ENCODE peak calls at places on chromosome 5, in eight cellular contexts. V is fibroblast of villous mesenchyme, S is foreskin fibroblast, A is stomach, G is keratinocyte, N is HepG2, F is left ventricle myocardium inferior, U is WTC11. Z is an unnamed sample.

GRCh38 chr5:14143843-14144585 is 872 bp downstream of the TRIO start:
- DNase-seq in V (no peak), S (peak; percentile 24), A (peak; percentile 43), G (no peak), N (no peak), F (peak; percentile 49), U (peak; percentile 42), Z (peak; percentile 53)

GRCh38 chr5:65483474-65484346 is 2.0 kb upstream of the ADAMTS6 start:
- DNase-seq in V (peak; percentile 85), S (peak; percentile 56), A (no peak), G (peak; percentile 23), N (peak; percentile 63), F (no peak), U (no peak), Z (no peak)

GRCh38 chr5:143775258-143775657 is 36.7 kb upstream of the HMHB1 start:
- DNase-seq in V (peak; percentile 40), S (peak; percentile 29), A (no peak), G (no peak), N (no peak), F (no peak), U (no peak), Z (no peak)

GRCh38 chr5:32936329-32936728 is 225.2 kb downstream of the NPR3 start:
- DNase-seq in V (no peak), S (no peak), A (no peak), G (no peak), N (no peak), F (no peak), U (no peak), Z (no peak)

GRCh38 chr5:62671479-62671878 is 92.9 kb downstream of the LRRC70 start:
- DNase-seq in V (no peak), S (no peak), A (no peak), G (no peak), N (no peak), F (no peak), U (no peak), Z (no peak)

GRCh38 chr5:23007226-23007625 is 154.1 kb upstream of the CDH12 start:
- DNase-seq in V (peak; percentile 37), S (no peak), A (no peak), G (no peak), N (no peak), F (no peak), U (no peak), Z (no peak)

GRCh38 chr5:134580001-134580460 is 52.6 kb downstream of the SAR1B start:
- DNase-seq in V (no peak), S (no peak), A (no peak), G (no peak), N (no peak), F (no peak), U (no peak), Z (no peak)

GRCh38 chr5:171365351-171365750 is 22.3 kb upstream of the NPM1 start:
- DNase-seq in V (peak; percentile 32), S (no peak), A (no peak), G (no peak), N (peak; percentile 15), F (no peak), U (peak; percentile 34), Z (no peak)

GRCh38 chr5:119274767-119275130 is 81.1 kb upstream of the TNFAIP8 start:
- DNase-seq in V (peak; percentile 17), S (peak; percentile 57), A (no peak), G (peak; percentile 64), N (no peak), F (no peak), U (no peak), Z (no peak)

GRCh38 chr5:169009171-169009570 is 291.8 kb downstream of the SLIT3 start:
- DNase-seq in V (peak; percentile 16), S (peak; percentile 37), A (no peak), G (no peak), N (no peak), F (no peak), U (no peak), Z (no peak)

GRCh38 chr5:103452666-103453065 is 109.9 kb downstream of the NUDT12 start:
- DNase-seq in V (no peak), S (peak; percentile 58), A (no peak), G (no peak), N (no peak), F (no peak), U (no peak), Z (no peak)

GRCh38 chr5:59790399-59791130 is 103.0 kb downstream of the PDE4D start:
- DNase-seq in V (peak; percentile 41), S (no peak), A (no peak), G (no peak), N (no peak), F (no peak), U (no peak), Z (no peak)

GRCh38 chr5:395156-395920 is 47.6 kb upstream of the EXOC3 start:
- DNase-seq in V (peak; percentile 88), S (peak; percentile 98), A (peak; percentile 23), G (no peak), N (no peak), F (no peak), U (no peak), Z (no peak)

GRCh38 chr5:65803699-65804426 is 81.9 kb downstream of the NLN start:
- DNase-seq in V (peak; percentile 38), S (no peak), A (no peak), G (no peak), N (no peak), F (no peak), U (no peak), Z (no peak)

GRCh38 chr5:145062280-145062679 is 772.9 kb downstream of the PRELID2 start:
- DNase-seq in V (no peak), S (no peak), A (no peak), G (no peak), N (no peak), F (no peak), U (no peak), Z (no peak)

GRCh38 chr5:3526551-3527185 is 69.0 kb upstream of the IRX1 start:
- DNase-seq in V (no peak), S (no peak), A (no peak), G (no peak), N (no peak), F (no peak), U (no peak), Z (no peak)

GRCh38 chr5:3534997-3535396 is 60.6 kb upstream of the IRX1 start:
- DNase-seq in V (no peak), S (no peak), A (no peak), G (no peak), N (no peak), F (no peak), U (no peak), Z (no peak)

GRCh38 chr5:3535414-3536211 is 60.0 kb upstream of the IRX1 start:
- DNase-seq in V (no peak), S (no peak), A (no peak), G (no peak), N (no peak), F (no peak), U (no peak), Z (no peak)

DNA sequence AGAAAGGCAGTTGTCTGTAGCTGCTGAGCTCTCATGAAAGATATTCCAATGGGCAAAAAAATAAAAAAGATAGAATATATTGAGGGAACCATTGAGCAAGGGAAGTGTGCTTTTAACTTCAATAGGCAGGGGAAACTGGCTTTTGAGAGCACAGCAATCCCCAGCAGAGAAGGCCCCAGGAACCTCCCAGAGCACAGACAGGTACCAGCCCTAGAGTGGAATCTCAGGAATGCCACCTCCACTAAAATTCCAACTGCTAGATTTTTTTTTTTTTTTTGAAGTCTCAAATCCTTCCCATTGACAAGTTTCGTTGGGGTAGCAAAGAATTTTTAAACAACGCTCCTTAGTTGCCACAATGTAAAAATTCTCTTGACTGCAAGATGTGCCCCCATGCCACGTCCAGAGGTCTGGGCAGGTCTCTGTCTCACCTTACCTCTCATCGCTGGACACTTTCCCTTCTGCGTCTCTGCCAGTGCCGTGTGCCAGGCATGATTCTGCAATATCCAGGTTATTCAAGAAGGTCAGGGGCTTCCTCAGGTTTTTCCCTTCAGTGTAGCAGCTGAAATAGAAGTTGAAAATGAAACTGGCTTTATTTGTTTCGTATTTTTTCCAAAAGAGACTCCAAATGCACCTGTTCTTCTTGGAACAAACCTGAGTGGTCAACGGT is 64.2 kb upstream of the IRX1 start:
- DNase-seq in V (no peak), S (no peak), A (no peak), G (no peak), N (no peak), F (no peak), U (peak; percentile 38), Z (no peak)
- TF ChIP-seq CTCF in V (no peak), S (no peak), A (no peak), G (no peak), N (no peak), F (no peak), U (no peak), Z (no peak)

GRCh38 chr5:120817044-120817985 is 353.2 kb downstream of the PRR16 start:
- DNase-seq in V (peak; percentile 29), S (peak; percentile 22), A (no peak), G (no peak), N (no peak), F (no peak), U (peak; percentile 26), Z (no peak)
- TF ChIP-seq CTCF in V (peak; percentile 59), S (peak; percentile 61), A (no peak), G (peak; percentile 29), N (peak; percentile 39), F (peak; percentile 47), U (peak; percentile 40), Z (no peak)

GRCh38 chr5:57650360-57651069 is 167.9 kb upstream of the ACTBL2 start:
- DNase-seq in V (peak; percentile 64), S (peak; percentile 50), A (peak; percentile 33), G (peak; percentile 32), N (peak; percentile 93), F (no peak), U (peak; percentile 49), Z (no peak)
- TF ChIP-seq CTCF in V (peak; percentile 82), S (peak; percentile 65), A (peak; percentile 24), G (peak; percentile 89), N (peak; percentile 94), F (peak; percentile 68), U (peak; percentile 60), Z (peak; percentile 44)

GRCh38 chr5:130110333-130110732 is 206.1 kb downstream of the CHSY3 start:
- DNase-seq in V (no peak), S (no peak), A (no peak), G (no peak), N (no peak), F (no peak), U (no peak), Z (no peak)

GRCh38 chr5:130111723-130112122 is 207.5 kb downstream of the CHSY3 start:
- DNase-seq in V (no peak), S (no peak), A (no peak), G (no peak), N (no peak), F (no peak), U (no peak), Z (no peak)

GRCh38 chr5:130112246-130112645 is 208.0 kb downstream of the CHSY3 start:
- DNase-seq in V (no peak), S (no peak), A (no peak), G (no peak), N (no peak), F (no peak), U (no peak), Z (no peak)

GRCh38 chr5:130104895-130105684 is 200.8 kb downstream of the CHSY3 start:
- DNase-seq in V (no peak), S (peak; percentile 12), A (no peak), G (no peak), N (no peak), F (no peak), U (no peak), Z (no peak)

DNA sequence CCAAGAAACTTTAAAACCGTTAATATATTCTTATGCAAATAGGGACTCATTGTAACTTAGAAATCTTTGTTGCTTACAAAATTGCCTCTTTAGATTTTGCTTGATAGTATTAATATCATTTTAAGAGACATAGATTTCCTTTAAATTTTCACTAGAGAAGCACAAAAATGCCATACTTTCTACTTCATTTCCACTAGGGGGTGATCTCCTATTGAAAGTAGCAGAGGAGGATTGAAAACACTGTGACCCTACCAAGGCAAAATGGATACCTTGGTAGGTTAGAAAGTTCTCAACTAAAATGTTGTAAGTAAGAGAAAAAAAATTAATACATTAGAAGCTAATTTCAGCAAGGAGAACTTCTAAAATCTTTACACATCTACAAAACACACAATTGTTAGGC is 204.9 kb downstream of the CHSY3 start:
- DNase-seq in V (peak; percentile 29), S (no peak), A (no peak), G (no peak), N (peak; percentile 27), F (no peak), U (no peak), Z (no peak)
- TF ChIP-seq CTCF in V (peak; percentile 65), S (peak; percentile 67), A (peak; percentile 31), G (no peak), N (peak; percentile 51), F (peak; percentile 50), U (no peak), Z (peak; percentile 26)